ENCODE peak calls at places on chromosome 9, in five cellular contexts. Q is CD4-positive, CD25-positive, alpha-beta regulatory T cell; T is endodermal cell; D is Panc1; J is endothelial cell of umbilical vein. F is an unnamed sample.

GRCh38 chr9:82466616-82467251 is 478.2 kb downstream of the SPATA31D1 start:
- DNase-seq in Q (no peak), T (peak; percentile 90), D (no peak), J (no peak), F (peak; percentile 61)

GRCh38 chr9:135299239-135299590 is 180.4 kb upstream of the PPP1R26 start:
- DNase-seq in Q (no peak), T (no peak), D (no peak), J (no peak), F (no peak)

GRCh38 chr9:86072393-86073016 is 26.9 kb downstream of the GOLM1 start:
- DNase-seq in Q (no peak), T (no peak), D (no peak), J (no peak), F (no peak)

GRCh38 chr9:79598562-79599345 is 27.0 kb downstream of the TLE4 start:
- DNase-seq in Q (no peak), T (no peak), D (no peak), J (no peak), F (no peak)

GRCh38 chr9:74800226-74800625 is 87.5 kb downstream of the TRPM6 start:
- DNase-seq in Q (no peak), T (no peak), D (no peak), J (no peak), F (no peak)

GRCh38 chr9:91724609-91725505 is 225.2 kb downstream of the ROR2 start:
- DNase-seq in Q (no peak), T (no peak), D (no peak), J (no peak), F (no peak)

GRCh38 chr9:125425901-125426515 is 164.4 kb downstream of the GAPVD1 start:
- DNase-seq in Q (no peak), T (no peak), D (no peak), J (no peak), F (no peak)

GRCh38 chr9:91012933-91013841 is 211.6 kb downstream of the SYK start:
- DNase-seq in Q (no peak), T (no peak), D (no peak), J (no peak), F (no peak)

GRCh38 chr9:137126786-137127185 is 12.2 kb upstream of the GRIN1 start:
- DNase-seq in Q (no peak), T (no peak), D (no peak), J (no peak), F (no peak)

GRCh38 chr9:17018540-17019196 is 116.2 kb upstream of the CNTLN start:
- DNase-seq in Q (no peak), T (no peak), D (no peak), J (no peak), F (no peak)

GRCh38 chr9:35448511-35448910 is 41.4 kb upstream of the RUSC2 start:
- DNase-seq in Q (no peak), T (no peak), D (no peak), J (no peak), F (no peak)

GRCh38 chr9:38127271-38127839 is 58.3 kb upstream of the SHB start:
- DNase-seq in Q (no peak), T (no peak), D (no peak), J (no peak), F (no peak)

GRCh38 chr9:10045598-10045997 is 567.2 kb downstream of the PTPRD start:
- DNase-seq in Q (no peak), T (no peak), D (no peak), J (peak; percentile 58), F (no peak)

GRCh38 chr9:121394292-121394691 is 24.2 kb upstream of the STOM start:
- DNase-seq in Q (no peak), T (no peak), D (no peak), J (no peak), F (no peak)

GRCh38 chr9:76846307-76846706 is 59.6 kb downstream of the PRUNE2 start:
- DNase-seq in Q (no peak), T (no peak), D (no peak), J (no peak), F (no peak)

GRCh38 chr9:73050887-73051550 is 98.2 kb upstream of the ALDH1A1 start:
- DNase-seq in Q (no peak), T (peak; percentile 78), D (no peak), J (no peak), F (no peak)

GRCh38 chr9:73081979-73082657 is 69.5 kb upstream of the ANXA1 start:
- DNase-seq in Q (no peak), T (no peak), D (no peak), J (peak; percentile 90), F (peak; percentile 16)

GRCh38 chr9:91771027-91771426 is 179.0 kb downstream of the ROR2 start:
- DNase-seq in Q (no peak), T (peak; percentile 74), D (no peak), J (no peak), F (no peak)

GRCh38 chr9:1522219-1522767 is 472.1 kb downstream of the DMRT2 start:
- DNase-seq in Q (no peak), T (no peak), D (no peak), J (no peak), F (no peak)

GRCh38 chr9:77763566-77763965 is 115.4 kb upstream of the GNA14 start:
- DNase-seq in Q (no peak), T (no peak), D (no peak), J (no peak), F (no peak)

GRCh38 chr9:111843971-111844370 is 49.2 kb upstream of the SHOC1 start:
- DNase-seq in Q (no peak), T (no peak), D (no peak), J (peak; percentile 57), F (no peak)

GRCh38 chr9:134243778-134244467 is 79.6 kb upstream of the RNU6ATAC start:
- DNase-seq in Q (no peak), T (no peak), D (no peak), J (no peak), F (no peak)

GRCh38 chr9:97053717-97054116 is 14.8 kb upstream of the CTSV start:
- DNase-seq in Q (no peak), T (no peak), D (no peak), J (no peak), F (no peak)

GRCh38 chr9:100098241-100098886 is 436 bp downstream of the ERP44 start:
- DNase-seq in Q (peak; percentile 41), T (peak; percentile 94), D (no peak), J (peak; percentile 80), F (peak; percentile 41)

GRCh38 chr9:112112941-112113399 is 62.1 kb downstream of the SUSD1 start:
- DNase-seq in Q (no peak), T (peak; percentile 83), D (peak; percentile 20), J (no peak), F (no peak)

GRCh38 chr9:89256225-89256624 is 54.8 kb upstream of the CKS2 start:
- DNase-seq in Q (no peak), T (no peak), D (no peak), J (no peak), F (no peak)

GRCh38 chr9:89256690-89257089 is 54.3 kb upstream of the CKS2 start:
- DNase-seq in Q (no peak), T (no peak), D (no peak), J (no peak), F (no peak)

GRCh38 chr9:89254773-89255125 is 56.2 kb upstream of the CKS2 start:
- DNase-seq in Q (no peak), T (no peak), D (no peak), J (no peak), F (no peak)

GRCh38 chr9:89260525-89260924 is 50.5 kb upstream of the CKS2 start:
- DNase-seq in Q (no peak), T (no peak), D (no peak), J (no peak), F (no peak)
- H3K4me1 ChIP-seq in Q (no peaks in the 10 kb centered on the region), T (no peaks in the 10 kb centered on the region), D (no peaks in the 10 kb centered on the region), J (no peaks in the 10 kb centered on the region), F (no peaks in the 10 kb centered on the region)

DNA sequence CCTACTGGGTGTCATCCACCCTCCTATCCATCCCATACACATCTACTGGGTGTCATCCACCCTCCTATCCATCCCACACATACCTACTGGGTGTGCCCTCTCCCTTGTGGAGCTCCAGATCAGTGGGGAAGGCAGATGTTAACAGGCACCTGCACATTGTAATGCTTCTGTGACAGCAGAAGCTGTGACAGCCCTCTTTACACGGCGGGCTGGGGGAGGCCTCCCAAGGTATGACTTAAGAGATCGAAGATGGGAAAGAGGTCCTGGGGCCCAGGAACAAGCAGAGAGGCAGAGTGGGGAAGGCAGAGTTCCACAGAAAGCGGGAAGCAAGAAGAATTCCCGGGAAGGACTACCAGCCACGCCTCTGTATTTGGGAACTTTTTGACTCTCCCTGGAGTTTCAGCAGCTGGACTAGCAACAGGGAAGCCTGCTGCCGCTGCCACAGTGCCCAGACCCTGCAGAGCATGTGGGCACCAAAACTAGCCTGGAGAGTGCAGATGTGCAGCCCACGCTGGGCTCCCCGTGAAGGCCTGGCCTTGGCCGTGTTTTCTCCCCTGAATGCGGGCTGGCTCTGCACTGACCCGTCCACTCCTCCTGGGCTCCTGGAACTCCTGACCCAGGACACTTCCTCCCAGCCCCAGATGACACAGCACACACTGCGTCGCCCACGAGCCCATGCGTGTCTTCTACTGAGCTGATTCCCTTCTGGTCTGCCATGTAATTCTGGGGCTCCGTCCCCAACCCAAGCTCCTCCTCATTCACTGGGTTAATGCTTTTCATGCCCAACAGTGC is 9.3 kb downstream of the TOR1A start:
- DNase-seq in Q (no peak), T (no peak), D (no peak), J (no peak), F (no peak)
- H3K4me3 ChIP-seq in Q (no peak overlapping the region), T (no peak overlapping the region), D (no peak overlapping the region), J (no peak overlapping the region), F (no peak overlapping the region)

DNA sequence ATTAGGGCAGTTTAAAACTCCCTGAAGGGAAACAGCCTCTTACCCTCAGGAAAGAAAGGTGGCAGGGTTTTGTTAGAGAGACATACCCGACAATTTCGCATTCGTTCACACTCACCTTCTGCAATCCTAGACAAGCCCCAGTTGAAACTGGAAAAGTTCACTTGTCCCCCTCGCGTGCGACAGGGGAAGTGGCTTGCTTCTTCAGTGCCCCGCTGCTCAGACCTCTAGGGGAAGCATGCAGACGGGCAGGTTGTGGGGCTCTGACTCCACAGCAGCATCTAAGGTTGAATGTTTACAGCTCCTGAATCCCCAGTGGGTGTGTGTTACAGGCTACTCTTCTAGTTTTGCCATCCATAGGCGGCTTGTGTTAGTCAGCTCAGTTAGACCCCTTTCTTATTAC is 575.7 kb upstream of the ACO1 start:
- DNase-seq in Q (no peak), T (peak; percentile 40), D (no peak), J (no peak), F (no peak)
- H3K4me1 ChIP-seq in Q (no peaks in the 10 kb centered on the region), T (no peaks in the 10 kb centered on the region), D (no peaks in the 10 kb centered on the region), J (no peaks in the 10 kb centered on the region), F (no peaks in the 10 kb centered on the region)

GRCh38 chr9:33163433-33164137 is 3.6 kb downstream of the B4GALT1 start:
- DNase-seq in Q (no peak), T (no peak), D (no peak), J (no peak), F (no peak)
- H3K4me3 ChIP-seq in Q (peak overlapping the region; percentile 98), T (no peak overlapping the region), D (no peak overlapping the region), J (no peak overlapping the region), F (no peak overlapping the region)

DNA sequence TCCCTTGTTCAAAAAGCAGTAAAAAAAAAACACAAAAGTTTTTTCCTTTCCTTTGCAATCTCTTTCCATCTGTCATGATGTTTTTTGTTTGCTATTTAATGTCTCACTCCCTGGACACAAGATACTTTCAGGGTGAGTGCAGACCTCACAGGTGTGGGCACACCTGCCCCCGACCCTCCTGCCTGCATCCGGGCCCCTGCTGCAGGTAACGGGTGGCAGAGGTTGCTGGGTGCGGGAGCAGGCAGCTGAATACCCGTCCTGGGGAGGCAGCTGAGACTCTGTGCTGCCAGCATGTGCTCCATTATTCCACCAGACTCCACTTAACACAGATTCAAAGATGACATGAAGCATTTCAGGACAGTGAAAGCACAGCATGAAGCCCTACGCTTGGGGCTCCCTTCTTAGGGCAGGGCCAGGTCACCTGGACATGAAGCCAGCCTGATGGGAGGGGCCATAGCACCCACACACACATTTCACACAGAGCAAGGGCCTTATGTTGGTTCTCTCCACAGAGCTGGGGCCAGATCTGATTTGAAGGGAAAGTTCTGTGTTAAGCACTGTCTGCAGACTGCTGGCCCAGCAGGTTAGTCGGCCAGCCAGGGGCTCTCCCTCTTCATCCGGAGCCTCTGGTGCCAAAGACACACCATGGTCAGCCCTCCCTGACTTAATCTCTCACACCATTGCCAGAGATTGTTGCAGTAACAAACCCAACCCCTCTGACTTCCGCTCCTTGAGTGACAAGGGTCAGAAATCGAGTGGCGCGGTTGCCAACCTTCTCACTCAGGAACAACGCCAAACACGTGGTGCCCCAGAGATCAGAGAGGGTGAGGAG is 13.0 kb downstream of the NEK6 start:
- DNase-seq in Q (no peak), T (no peak), D (no peak), J (peak; percentile 49), F (no peak)
- H3K4me1 ChIP-seq in Q (no peaks in the 10 kb centered on the region), T (no peaks in the 10 kb centered on the region), D (peaks cover 73% of the 10 kb centered on the region), J (peaks cover 49% of the 10 kb centered on the region), F (peaks cover 1% of the 10 kb centered on the region)